ENCODE peak calls at places on chromosomes 11 and 22, in four cellular contexts. I is AG04450, J is uterus, C is HL-60. A is an unnamed sample.

GRCh38 chr11:8369592-8370205 is 106.0 kb upstream of the LMO1 start:
- DNase-seq in I (no peak), J (no peak), C (no peak), A (no peak)

GRCh38 chr11:104572279-104572678 is 326.0 kb downstream of the CASP12 start:
- DNase-seq in I (no peak), J (no peak), C (no peak), A (no peak)

GRCh38 chr22:39316440-39317083 is 2.9 kb downstream of the RPL3 start:
- DNase-seq in I (peak), J (peak), C (peak), A (peak)

GRCh38 chr11:34395916-34396555 is 38.2 kb upstream of the ABTB2 start:
- DNase-seq in I (peak), J (no peak), C (no peak), A (peak)

GRCh38 chr11:2770556-2771301 is 70.9 kb upstream of the KCNQ1OT1 start:
- DNase-seq in I (no peak), J (no peak), C (no peak), A (no peak)

GRCh38 chr11:75196426-75196825 is 44.1 kb upstream of the TPBGL start:
- DNase-seq in I (no peak), J (no peak), C (no peak), A (no peak)

GRCh38 chr11:121487191-121487590 is 34.4 kb upstream of the SORL1-AS1 start:
- DNase-seq in I (no peak), J (no peak), C (no peak), A (no peak)

GRCh38 chr11:94504689-94505293 is 7.5 kb upstream of the C11orf97 start:
- DNase-seq in I (peak), J (no peak), C (no peak), A (no peak)

GRCh38 chr22:46053563-46054090 is 76.7 kb upstream of the WNT7B start:
- DNase-seq in I (no peak), J (peak), C (no peak), A (no peak)

GRCh38 chr11:59216654-59217640 is 4.2 kb upstream of the MPEG1 start:
- DNase-seq in I (no peak), J (peak), C (peak), A (no peak)

GRCh38 chr11:100619484-100619883 is 67.6 kb upstream of the ARHGAP42 start:
- DNase-seq in I (no peak), J (no peak), C (no peak), A (no peak)

GRCh38 chr11:56916162-56916561 is 72.6 kb upstream of the OR5AK2 start:
- DNase-seq in I (no peak), J (no peak), C (no peak), A (no peak)

GRCh38 chr11:44894217-44894617 is 56.5 kb downstream of the TP53I11 start:
- DNase-seq in I (peak), J (peak), C (peak), A (peak)

GRCh38 chr22:42919199-42919598 is 62.1 kb upstream of the ARFGAP3 start:
- DNase-seq in I (no peak), J (no peak), C (no peak), A (no peak)

GRCh38 chr11:110261195-110262140 is 34.9 kb downstream of the RDX start:
- DNase-seq in I (no peak), J (no peak), C (no peak), A (no peak)

GRCh38 chr22:37356922-37357321 is 70.4 kb downstream of the ELFN2 start:
- DNase-seq in I (no peak), J (no peak), C (no peak), A (no peak)

GRCh38 chr11:130381317-130381716 is 47.1 kb downstream of the ADAMTS8 start:
- DNase-seq in I (no peak), J (no peak), C (no peak), A (no peak)

GRCh38 chr11:117761993-117762392 is 35.0 kb downstream of the DSCAML1 start:
- DNase-seq in I (no peak), J (no peak), C (no peak), A (no peak)

GRCh38 chr11:71930556-71931244 is 1.9 kb downstream of the RNF121 start:
- DNase-seq in I (no peak), J (no peak), C (no peak), A (no peak)

GRCh38 chr11:70511345-70511744 is 113.0 kb downstream of the CTTN start:
- DNase-seq in I (no peak), J (no peak), C (no peak), A (no peak)

GRCh38 chr11:79369094-79369493 is 71.7 kb downstream of the TENM4 start:
- DNase-seq in I (no peak), J (no peak), C (no peak), A (no peak)

GRCh38 chr11:32331792-32332191 is 103.5 kb downstream of the WT1 start:
- DNase-seq in I (no peak), J (no peak), C (no peak), A (no peak)

GRCh38 chr11:32334822-32335221 is 100.5 kb downstream of the WT1 start:
- DNase-seq in I (no peak), J (no peak), C (no peak), A (no peak)

GRCh38 chr11:32332990-32333334 is 102.4 kb downstream of the WT1 start:
- DNase-seq in I (no peak), J (no peak), C (no peak), A (no peak)

GRCh38 chr11:32331098-32331497 is 104.2 kb downstream of the WT1 start:
- DNase-seq in I (no peak), J (no peak), C (no peak), A (no peak)

DNA sequence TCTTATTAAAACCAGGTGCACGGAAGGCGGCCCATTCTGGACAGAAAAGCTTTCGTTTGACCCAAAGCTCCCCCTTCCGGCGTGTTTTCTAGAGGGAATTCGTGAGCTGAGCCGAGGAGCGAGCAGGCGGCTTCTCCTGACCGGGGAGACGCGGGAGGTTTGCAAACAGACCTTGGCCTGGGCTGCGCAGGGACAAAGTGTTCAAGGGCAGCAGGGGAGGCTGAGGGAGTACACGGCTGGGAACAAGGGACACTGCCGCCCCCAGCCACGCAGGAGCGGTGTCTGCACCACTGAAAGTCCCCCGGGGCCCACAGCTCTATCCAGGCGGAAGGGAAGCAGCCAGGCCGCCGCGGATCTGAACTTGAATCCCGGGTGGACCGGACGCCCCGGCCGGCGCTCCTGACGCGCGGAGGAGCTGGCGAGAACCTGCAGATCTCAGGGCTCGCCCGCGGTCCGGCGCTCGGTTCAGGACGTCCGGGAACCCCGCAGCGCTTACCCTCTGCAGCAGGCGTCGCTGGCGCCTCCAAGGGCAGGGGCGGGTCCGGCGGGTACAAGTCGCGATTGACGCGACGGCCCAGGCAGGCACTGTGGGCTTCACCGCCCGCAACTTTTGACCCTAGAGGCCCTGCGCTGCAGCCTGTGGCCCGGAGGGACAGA is 101.9 kb downstream of the WT1 start:
- DNase-seq in I (peak), J (peak), C (no peak), A (no peak)
- TF ChIP-seq CTCF in I (peak), J (peak), C (no peak), A (peak)

GRCh38 chr11:55838452-55838851 is at the start of gene OR5D16:
- DNase-seq in I (no peak), J (no peak), C (no peak), A (no peak)
- H3K4me3 ChIP-seq in I (no peak), J (no peak), C (no peak), A (no peak)

DNA sequence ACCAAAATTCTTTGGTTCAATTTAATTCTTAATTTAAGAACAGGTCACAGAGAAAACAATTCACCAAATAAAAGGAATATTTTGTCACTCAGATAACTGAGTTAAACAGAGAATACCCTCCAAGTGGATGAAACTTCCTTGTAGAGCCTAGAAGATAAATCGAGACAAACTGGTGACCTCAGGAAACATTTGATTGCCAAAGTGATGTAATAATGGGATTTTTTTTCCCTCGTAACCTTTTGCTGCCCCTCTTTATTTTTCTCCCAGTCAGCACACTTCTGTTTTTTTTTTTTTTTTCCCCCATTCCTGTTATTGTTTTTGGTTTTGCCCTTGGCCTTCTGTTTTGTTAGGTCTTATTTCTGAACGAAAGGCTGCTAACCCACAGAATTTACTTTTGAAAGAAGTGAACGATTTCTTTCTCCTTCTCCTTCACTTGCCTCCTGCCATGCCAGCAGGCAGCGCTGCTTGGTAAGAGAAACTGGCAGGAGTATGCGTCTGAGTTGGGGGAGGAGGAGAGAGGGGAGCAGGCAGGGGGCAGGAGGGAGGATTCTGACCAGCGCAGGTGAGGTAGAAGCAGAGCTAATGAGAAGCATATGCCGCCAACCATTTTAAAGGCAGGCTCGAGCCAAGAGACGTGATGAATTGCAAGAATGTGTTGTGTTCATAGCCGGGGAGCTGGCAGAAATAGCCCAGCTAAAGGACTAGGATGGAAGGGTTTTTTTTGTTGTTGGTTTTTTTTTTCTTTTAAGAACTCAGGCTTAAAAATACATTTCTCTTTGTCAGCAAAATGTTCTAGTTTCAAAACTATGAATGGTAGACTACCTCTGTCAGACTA is 121.9 kb upstream of the MTMR2 start:
- DNase-seq in I (no peak), J (peak), C (no peak), A (peak)
- TF ChIP-seq CTCF in I (peak), J (peak), C (no peak), A (peak)

GRCh38 chr11:67437082-67437821 is at the start of gene PTPRCAP:
- DNase-seq in I (no peak), J (no peak), C (peak), A (no peak)
- H3K4me3 ChIP-seq in I (no peak), J (no peak), C (peak), A (no peak)

GRCh38 chr11:3797329-3798090 is at the start of gene NUP98:
- DNase-seq in I (peak), J (peak), C (peak), A (peak)
- TF ChIP-seq CTCF in I (no peak), J (peak), C (no peak), A (no peak)

DNA sequence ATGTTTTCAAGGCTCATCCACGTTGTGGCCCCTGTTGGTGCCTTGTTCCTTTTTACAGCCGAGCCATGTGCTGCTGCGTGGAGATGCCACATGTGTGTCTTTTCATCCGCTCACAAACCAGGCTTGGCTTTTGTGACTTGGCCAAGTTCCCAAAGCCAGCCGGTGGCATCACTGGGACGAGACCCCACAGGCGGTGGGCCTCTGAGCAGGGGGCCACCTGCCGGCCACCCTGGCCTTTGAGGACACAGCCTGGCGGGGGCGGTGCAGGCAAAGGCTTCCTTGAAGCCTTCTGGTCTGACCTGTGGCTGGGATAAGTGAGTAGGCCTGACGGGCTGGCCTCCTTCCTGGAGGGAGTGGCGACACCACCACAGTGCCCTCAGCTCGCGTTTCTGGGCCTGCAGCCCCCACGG is 10.6 kb downstream of the GRK2 start:
- DNase-seq in I (no peak), J (peak), C (peak), A (no peak)
- H3K4me3 ChIP-seq in I (peak), J (no peak), C (no peak), A (no peak)